ENCODE peak calls at places on chromosomes 3 and 15, in seven cellular contexts. A is RWPE1, M is HT1080, T is D721Med, C is head of caudate nucleus, L is cardiac muscle cell, F is iPS-NIHi11. O is an unnamed sample.

GRCh38 chr15:70566047-70566835 is 197.1 kb downstream of the UACA start:
- DNase-seq in A (no peak), M (no peak), T (no peak), C (no peak), L (no peak), F (peak), O (peak)

GRCh38 chr3:29286841-29287240 is 6.0 kb downstream of the RBMS3 start:
- DNase-seq in A (no peak), M (no peak), T (no peak), C (no peak), L (peak), F (no peak), O (no peak)

GRCh38 chr3:157248590-157249425 is 88.9 kb upstream of the CCNL1 start:
- DNase-seq in A (peak), M (peak), T (no peak), C (no peak), L (peak), F (peak), O (no peak)

GRCh38 chr3:183265713-183266417 is 12.8 kb downstream of the B3GNT5 start:
- DNase-seq in A (peak), M (peak), T (no peak), C (no peak), L (peak), F (no peak), O (peak)

GRCh38 chr3:31369637-31370036 is 163.1 kb upstream of the STT3B start:
- DNase-seq in A (no peak), M (peak), T (no peak), C (no peak), L (peak), F (no peak), O (no peak)

GRCh38 chr3:194285024-194285858 is 65.9 kb downstream of the CPN2 start:
- DNase-seq in A (peak), M (peak), T (no peak), C (no peak), L (peak), F (no peak), O (no peak)

GRCh38 chr3:50189989-50190388 is 1.4 kb upstream of the GNAT1 start:
- DNase-seq in A (no peak), M (no peak), T (no peak), C (no peak), L (no peak), F (no peak), O (no peak)

GRCh38 chr3:161430307-161430706 is 59.0 kb upstream of the SPTSSB start:
- DNase-seq in A (no peak), M (no peak), T (no peak), C (no peak), L (no peak), F (no peak), O (no peak)

GRCh38 chr15:25624504-25625172 is 185.8 kb upstream of the UBE3A start:
- DNase-seq in A (no peak), M (no peak), T (no peak), C (no peak), L (no peak), F (no peak), O (no peak)

GRCh38 chr3:192122832-192123594 is 604.3 kb downstream of the FGF12 start:
- DNase-seq in A (no peak), M (no peak), T (no peak), C (no peak), L (no peak), F (no peak), O (no peak)

GRCh38 chr3:100650651-100651611 is 41.5 kb downstream of the ADGRG7 start:
- DNase-seq in A (peak), M (peak), T (no peak), C (no peak), L (peak), F (no peak), O (no peak)

GRCh38 chr15:71114066-71114680 is 1.1 kb upstream of the THSD4 start:
- DNase-seq in A (no peak), M (no peak), T (no peak), C (no peak), L (no peak), F (no peak), O (no peak)

GRCh38 chr3:14329116-14329830 is 73.1 kb upstream of the SLC6A6 start:
- DNase-seq in A (peak), M (peak), T (no peak), C (no peak), L (no peak), F (peak), O (peak)

GRCh38 chr15:100245855-100246254 is 95.9 kb downstream of the ADAMTS17 start:
- DNase-seq in A (no peak), M (no peak), T (no peak), C (no peak), L (no peak), F (no peak), O (no peak)

GRCh38 chr3:140765246-140765645 is 87.4 kb downstream of the TRIM42 start:
- DNase-seq in A (no peak), M (no peak), T (no peak), C (no peak), L (no peak), F (no peak), O (no peak)

GRCh38 chr3:12903000-12903800 is 61.8 kb upstream of the RPL32 start:
- DNase-seq in A (no peak), M (no peak), T (no peak), C (no peak), L (no peak), F (no peak), O (no peak)

GRCh38 chr3:97291901-97292300 is 472.7 kb upstream of the ARL6 start:
- DNase-seq in A (no peak), M (no peak), T (no peak), C (no peak), L (no peak), F (no peak), O (no peak)

GRCh38 chr3:49132437-49133225 is at the start of gene LAMB2:
- DNase-seq in A (no peak), M (peak), T (peak), C (peak), L (peak), F (peak), O (peak)

GRCh38 chr3:127639173-127640030 is 10.4 kb downstream of the PODXL2 start:
- DNase-seq in A (peak), M (peak), T (no peak), C (no peak), L (no peak), F (no peak), O (no peak)

GRCh38 chr15:24943361-24943760 is 11.4 kb upstream of the SNRPN start:
- DNase-seq in A (no peak), M (no peak), T (no peak), C (no peak), L (no peak), F (no peak), O (no peak)

GRCh38 chr3:173719585-173719984 is 322.0 kb downstream of the NLGN1 start:
- DNase-seq in A (no peak), M (no peak), T (no peak), C (no peak), L (no peak), F (no peak), O (no peak)

GRCh38 chr3:39718674-39719595 is 90.5 kb upstream of the MYRIP start:
- DNase-seq in A (no peak), M (peak), T (no peak), C (no peak), L (peak), F (no peak), O (no peak)

GRCh38 chr15:58383876-58384275 is 47.9 kb upstream of the LIPC start:
- DNase-seq in A (no peak), M (no peak), T (no peak), C (no peak), L (no peak), F (peak), O (no peak)

GRCh38 chr3:5213574-5213966 is 26.1 kb downstream of the EDEM1 start:
- DNase-seq in A (no peak), M (no peak), T (no peak), C (no peak), L (no peak), F (peak), O (no peak)

GRCh38 chr15:79168922-79169322 is 78.3 kb upstream of the RASGRF1 start:
- DNase-seq in A (no peak), M (peak), T (no peak), C (peak), L (peak), F (peak), O (peak)

GRCh38 chr15:85744636-85745422 is 49.9 kb downstream of the KLHL25 start:
- DNase-seq in A (no peak), M (no peak), T (no peak), C (no peak), L (no peak), F (no peak), O (no peak)

GRCh38 chr3:147298511-147298982 is 107.8 kb downstream of the ZIC4 start:
- DNase-seq in A (peak), M (peak), T (no peak), C (no peak), L (peak), F (no peak), O (no peak)

GRCh38 chr3:128709506-128710210 is 16.3 kb upstream of the RAB7A start:
- DNase-seq in A (peak), M (no peak), T (no peak), C (no peak), L (no peak), F (peak), O (no peak)